ENCODE peak calls at places on chromosomes 5 and 9, in four cellular contexts. A is lung, P is mammary epithelial cell, Q is left ventricle myocardium inferior. F is an unnamed sample.

GRCh38 chr9:108410161-108410560 is 445.6 kb downstream of the ACTL7B start:
- DNase-seq in Q (no peak), P (no peak), A (no peak), F (no peak)

GRCh38 chr5:169296456-169297220 is 4.3 kb downstream of the SLIT3 start:
- DNase-seq in Q (no peak), A (peak; percentile 36), P (no peak), F (peak; percentile 18)

GRCh38 chr5:78221964-78222451 is 72.5 kb downstream of the AP3B1 start:
- DNase-seq in A (no peak), Q (no peak), P (peak; percentile 6), F (no peak)

GRCh38 chr5:103271570-103272289 is 13.2 kb downstream of the MACIR start:
- DNase-seq in P (peak; percentile 5), A (no peak), Q (no peak), F (no peak)

GRCh38 chr9:27487128-27487527 is 37.0 kb upstream of the IFNK start:
- DNase-seq in A (no peak), P (no peak), Q (no peak), F (no peak)

GRCh38 chr5:151288180-151288579 is 15.4 kb downstream of the SLC36A3 start:
- DNase-seq in Q (no peak), P (peak; percentile 59), A (no peak), F (no peak)

GRCh38 chr5:33068786-33069185 is 357.7 kb downstream of the NPR3 start:
- DNase-seq in A (no peak), Q (no peak), P (peak; percentile 93), F (no peak)

GRCh38 chr5:8700222-8700621 is 831.3 kb downstream of the MTRR start:
- DNase-seq in A (no peak), Q (no peak), P (no peak), F (no peak)

GRCh38 chr5:116848974-116849586 is 274.5 kb upstream of the SEMA6A start:
- DNase-seq in Q (no peak), A (no peak), P (no peak), F (no peak)

GRCh38 chr5:89313804-89314588 is 431.0 kb upstream of the MEF2C start:
- DNase-seq in A (no peak), Q (no peak), P (peak; percentile 95), F (no peak)

GRCh38 chr5:100853582-100853981 is 49.5 kb downstream of the ST8SIA4 start:
- DNase-seq in A (no peak), Q (no peak), P (no peak), F (no peak)

GRCh38 chr9:9973062-9973461 is 639.7 kb downstream of the PTPRD start:
- DNase-seq in P (no peak), Q (no peak), A (no peak), F (no peak)

GRCh38 chr9:71806916-71807315 is 38.6 kb upstream of the CEMIP2 start:
- DNase-seq in P (peak; percentile 64), A (peak; percentile 74), Q (peak; percentile 36), F (peak; percentile 44)

GRCh38 chr9:71814226-71814625 is 45.9 kb upstream of the CEMIP2 start:
- DNase-seq in P (no peak), Q (no peak), A (no peak), F (no peak)

GRCh38 chr9:71816782-71817549 is 48.7 kb upstream of the CEMIP2 start:
- DNase-seq in A (no peak), Q (no peak), P (no peak), F (no peak)

GRCh38 chr9:71814805-71815204 is 46.5 kb upstream of the CEMIP2 start:
- DNase-seq in P (no peak), A (no peak), Q (no peak), F (no peak)

DNA sequence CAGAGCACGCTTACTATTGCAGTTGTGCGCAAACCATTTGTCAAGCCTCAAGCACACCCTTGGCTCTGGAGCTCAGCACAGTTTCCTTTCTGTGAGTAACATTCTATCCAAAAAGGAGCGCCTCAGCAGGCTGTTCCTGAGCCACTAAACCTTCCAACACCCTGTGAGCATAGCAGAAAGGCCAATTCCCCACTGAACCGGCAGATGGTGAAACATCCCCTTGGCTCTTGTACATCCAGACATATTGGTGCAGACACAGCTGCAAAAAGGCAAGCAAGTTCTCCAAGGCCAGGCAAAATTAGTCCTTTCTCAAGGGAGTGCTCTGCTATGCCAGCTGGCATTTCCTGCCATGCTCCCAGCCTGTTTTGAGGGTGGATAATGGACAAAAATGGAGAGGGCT is 44.1 kb upstream of the CEMIP2 start:
- DNase-seq in P (no peak), A (no peak), Q (peak; percentile 51), F (peak; percentile 56)
- TF ChIP-seq CTCF in P (no peak), A (no peak), Q (no peak), F (no peak)

GRCh38 chr5:137199966-137200365 is 299.2 kb downstream of the SPOCK1 start:
- DNase-seq in P (peak; percentile 28), Q (no peak), A (no peak), F (no peak)
- TF ChIP-seq CTCF in P (no peak), Q (no peak), A (no peak), F (no peak)

GRCh38 chr9:69809304-69809863 is 11.2 kb upstream of the CFAP95 start:
- DNase-seq in Q (no peak), A (no peak), P (peak; percentile 17), F (no peak)
- TF ChIP-seq CTCF in Q (no peak), A (no peak), P (peak; percentile 41), F (no peak)

GRCh38 chr5:1231354-1231905 is 6.2 kb downstream of the SLC6A18 start:
- DNase-seq in P (no peak), A (no peak), Q (no peak), F (no peak)
- TF ChIP-seq CTCF in P (no peak), A (no peak), Q (no peak), F (no peak)

DNA sequence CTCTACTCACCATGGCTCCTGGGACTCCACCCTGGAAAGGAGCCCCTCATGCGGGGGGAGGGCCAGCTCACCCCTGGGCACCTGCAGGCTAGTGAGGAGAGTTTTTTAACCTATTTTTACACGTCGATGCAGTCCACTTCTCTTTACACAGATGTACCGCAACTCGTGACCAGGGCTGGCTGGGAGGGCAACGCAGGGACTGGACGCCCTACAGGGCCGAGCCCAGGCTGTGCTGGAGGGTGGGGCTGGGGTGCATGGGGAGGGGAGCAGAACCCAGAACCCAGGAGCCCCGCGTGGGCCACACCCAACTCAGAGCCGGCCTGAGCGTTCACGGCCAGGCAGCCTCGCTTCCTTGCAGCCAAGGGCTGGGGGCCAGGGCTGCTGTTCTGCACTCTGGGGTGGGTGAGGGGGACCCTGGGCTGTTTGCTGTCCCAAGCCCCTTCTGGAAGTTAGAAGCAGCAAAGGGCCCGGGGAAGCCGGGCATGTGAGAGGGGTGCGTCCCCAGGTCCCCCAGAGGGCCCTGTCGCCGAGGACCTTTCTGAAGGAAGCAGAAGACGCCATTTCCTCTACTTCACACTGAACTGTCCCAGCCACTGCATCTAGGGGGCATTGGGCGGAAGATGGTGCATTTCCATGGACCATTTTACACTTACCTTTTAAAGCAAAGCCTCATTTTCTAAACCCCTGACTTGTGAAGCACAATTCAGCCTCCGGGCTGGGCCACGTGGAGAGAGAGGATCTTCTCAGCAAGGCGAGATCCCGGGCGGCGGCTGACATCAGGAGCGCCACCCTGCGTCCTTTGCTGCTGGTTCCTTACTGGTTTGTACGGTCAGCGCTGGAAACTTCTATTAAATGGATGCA is 90.5 kb downstream of the KCNT1 start:
- DNase-seq in P (no peak), A (no peak), Q (no peak), F (no peak)
- TF ChIP-seq CTCF in P (no peak), A (no peak), Q (no peak), F (no peak)

DNA sequence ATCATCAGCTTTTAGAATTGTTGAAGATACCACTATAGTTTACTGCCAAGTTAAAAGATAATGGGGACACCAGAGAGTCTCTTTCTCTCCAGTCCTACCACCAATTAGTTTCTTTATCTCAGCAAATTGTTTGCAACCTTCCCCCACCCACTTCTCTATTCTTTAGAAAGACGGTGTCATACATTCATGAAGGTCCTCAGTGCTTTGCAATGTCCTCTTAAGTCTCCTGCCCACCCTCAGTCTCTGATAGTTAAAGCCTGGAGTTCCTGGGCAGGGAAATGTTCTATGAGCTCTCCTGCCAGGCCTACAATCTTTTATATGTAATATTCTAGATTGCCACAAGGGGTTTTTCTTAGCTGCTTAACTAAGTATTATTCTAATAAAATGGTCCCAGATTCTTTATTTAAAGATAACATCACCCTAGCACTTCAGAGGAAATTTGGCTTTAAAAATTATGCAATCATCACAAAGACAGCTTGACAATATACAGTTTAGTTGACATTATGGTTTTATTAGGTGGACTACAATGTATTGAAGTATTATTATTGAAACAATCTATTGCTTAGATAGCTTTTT is 509.2 kb downstream of the CSNK1G3 start:
- DNase-seq in Q (no peak), A (no peak), P (no peak), F (no peak)
- TF ChIP-seq CTCF in Q (no peak), A (no peak), P (peak; percentile 9), F (no peak)

GRCh38 chr5:52786391-52786790 is 1.3 kb upstream of the ITGA1 start:
- DNase-seq in P (no peak), A (no peak), Q (no peak), F (no peak)

GRCh38 chr5:52788505-52788821 is 747 bp downstream of the ITGA1 start:
- DNase-seq in Q (no peak), A (no peak), P (no peak), F (no peak)

GRCh38 chr5:52786937-52787599 is 648 bp upstream of the ITGA1 start:
- DNase-seq in P (peak; percentile 65), Q (no peak), A (peak; percentile 36), F (no peak)

GRCh38 chr5:52789378-52789777 is 1.7 kb downstream of the ITGA1 start:
- DNase-seq in P (no peak), A (no peak), Q (no peak), F (no peak)

DNA sequence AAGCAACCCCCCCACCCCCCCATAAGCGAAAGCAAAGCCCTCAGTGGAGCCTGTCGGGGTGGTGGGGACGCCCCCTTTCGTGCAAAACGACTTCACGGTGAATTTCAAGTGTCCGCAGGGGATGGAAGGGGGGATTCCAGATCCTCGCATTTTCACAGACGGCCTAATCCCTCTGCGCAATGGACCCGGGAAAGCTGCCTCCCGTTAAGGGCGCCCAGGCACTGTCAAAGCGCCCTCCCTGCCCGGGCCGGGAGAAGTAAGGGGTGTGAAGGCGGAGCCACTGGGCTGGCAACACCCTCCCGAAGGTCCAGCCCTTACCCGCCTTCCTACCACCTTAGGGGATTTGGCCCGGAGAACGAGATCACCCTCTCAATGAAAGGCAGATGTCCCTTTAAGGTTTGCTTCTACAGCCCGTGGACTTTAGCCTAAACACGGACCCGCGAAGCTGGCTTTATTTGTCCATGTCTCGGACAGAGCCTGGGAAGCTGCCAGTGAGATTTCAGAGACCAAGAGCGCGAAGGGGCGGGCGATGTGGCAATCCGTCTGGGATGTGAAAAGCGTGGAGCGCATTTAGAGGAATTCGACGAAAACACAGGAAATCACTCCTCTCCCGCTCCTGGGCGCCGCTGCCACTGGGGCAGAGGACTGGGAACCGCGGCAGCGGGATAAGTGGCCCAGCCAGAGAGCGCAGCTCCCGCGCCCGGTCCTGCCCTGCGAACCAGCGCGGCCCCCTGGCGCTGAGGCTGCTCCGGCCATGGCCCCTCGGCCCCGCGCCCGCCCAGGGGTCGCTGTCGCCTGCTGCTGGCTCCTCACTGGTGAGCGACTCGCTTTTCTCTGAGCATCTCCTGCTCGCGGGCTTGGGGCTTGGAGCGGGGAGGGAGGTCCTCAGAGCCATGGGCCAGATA is at the start of the genes ITGA1 and PELO:
- DNase-seq in P (peak; percentile 69), A (peak; percentile 78), Q (peak; percentile 67), F (peak; percentile 82)
- TF ChIP-seq CTCF in P (no peak), A (peak; percentile 14), Q (peak; percentile 63), F (peak; percentile 35)

GRCh38 chr9:91426123-91426745 is 2.6 kb upstream of the NFIL3 start:
- DNase-seq in A (no peak), P (peak; percentile 48), Q (no peak), F (no peak)
- TF ChIP-seq CTCF in A (peak; percentile 33), P (peak; percentile 40), Q (peak; percentile 60), F (peak; percentile 48)